ENCODE peak calls at places on chromosomes 3 and 15, in seven cellular contexts. J is mammary epithelial cell; M is prostate gland; V is IMR-90; Z is HepG2; P is stomach; N is CD8-positive, alpha-beta memory T cell. F is an unnamed sample.

GRCh38 chr3:11632966-11633365 is 10.7 kb downstream of the VGLL4 start:
- DNase-seq in J (no peak), M (no peak), V (no peak), Z (no peak), P (no peak), N (no peak), F (no peak)

GRCh38 chr15:62900071-62900812 is 142.3 kb upstream of the TPM1 start:
- DNase-seq in J (peak; percentile 88), M (no peak), V (no peak), Z (no peak), P (no peak), N (no peak), F (no peak)

GRCh38 chr15:75235051-75235673 is 23.0 kb upstream of the GOLGA6C start:
- DNase-seq in J (no peak), M (no peak), V (no peak), Z (no peak), P (no peak), N (no peak), F (no peak)

GRCh38 chr3:197103766-197104165 is 74.1 kb upstream of the MELTF start:
- DNase-seq in J (no peak), M (no peak), V (peak; percentile 51), Z (no peak), P (no peak), N (no peak), F (no peak)

GRCh38 chr15:96494530-96494929 is 164.0 kb downstream of the NR2F2 start:
- DNase-seq in J (no peak), M (no peak), V (no peak), Z (no peak), P (peak; percentile 51), N (no peak), F (no peak)

GRCh38 chr3:9916734-9917680 is at the start of gene IL17RC:
- DNase-seq in J (peak; percentile 98), M (peak; percentile 95), V (peak; percentile 84), Z (peak; percentile 83), P (peak; percentile 88), N (no peak), F (peak; percentile 90)

GRCh38 chr3:172099495-172099808 is 60.1 kb downstream of the FNDC3B start:
- DNase-seq in J (no peak), M (no peak), V (no peak), Z (no peak), P (no peak), N (no peak), F (no peak)

GRCh38 chr3:118936811-118937210 is 97.8 kb downstream of the IGSF11 start:
- DNase-seq in J (no peak), M (no peak), V (no peak), Z (no peak), P (no peak), N (no peak), F (peak; percentile 24)

GRCh38 chr3:105824129-105824528 is 44.7 kb downstream of the CBLB start:
- DNase-seq in J (no peak), M (no peak), V (no peak), Z (no peak), P (no peak), N (no peak), F (no peak)

GRCh38 chr3:72663429-72663828 is 184.8 kb downstream of the SHQ1 start:
- DNase-seq in J (peak; percentile 27), M (no peak), V (no peak), Z (peak; percentile 30), P (no peak), N (no peak), F (no peak)

GRCh38 chr3:44365952-44366351 is 27.4 kb downstream of the TCAIM start:
- DNase-seq in J (no peak), M (no peak), V (no peak), Z (no peak), P (no peak), N (no peak), F (no peak)

GRCh38 chr3:193350744-193351143 is 27.8 kb downstream of the ATP13A5 start:
- DNase-seq in J (no peak), M (no peak), V (no peak), Z (peak; percentile 24), P (no peak), N (no peak), F (no peak)

GRCh38 chr3:158777171-158777873 is 24.5 kb upstream of the MFSD1 start:
- DNase-seq in J (no peak), M (no peak), V (no peak), Z (no peak), P (no peak), N (no peak), F (no peak)

GRCh38 chr3:79018671-79019136 is 749.1 kb downstream of the ROBO1 start:
- DNase-seq in J (peak; percentile 72), M (peak; percentile 39), V (peak; percentile 64), Z (peak; percentile 16), P (peak; percentile 49), N (no peak), F (peak; percentile 38)

GRCh38 chr3:33537135-33537534 is 96.9 kb upstream of the UBP1 start:
- DNase-seq in J (no peak), M (no peak), V (no peak), Z (no peak), P (no peak), N (no peak), F (no peak)

GRCh38 chr3:9686703-9687102 is 16.9 kb upstream of the CPNE9 start:
- DNase-seq in J (no peak), M (no peak), V (no peak), Z (no peak), P (no peak), N (no peak), F (no peak)

GRCh38 chr3:14398801-14399114 is 3.6 kb upstream of the SLC6A6 start:
- DNase-seq in J (no peak), M (no peak), V (no peak), Z (no peak), P (no peak), N (no peak), F (no peak)

GRCh38 chr3:134620476-134621115 is 30.2 kb downstream of the KY start:
- DNase-seq in J (no peak), M (no peak), V (no peak), Z (no peak), P (peak; percentile 18), N (no peak), F (no peak)

GRCh38 chr3:128145279-128145678 is 8.0 kb upstream of the EEFSEC start:
- DNase-seq in J (no peak), M (no peak), V (no peak), Z (no peak), P (no peak), N (no peak), F (peak; percentile 12)

DNA sequence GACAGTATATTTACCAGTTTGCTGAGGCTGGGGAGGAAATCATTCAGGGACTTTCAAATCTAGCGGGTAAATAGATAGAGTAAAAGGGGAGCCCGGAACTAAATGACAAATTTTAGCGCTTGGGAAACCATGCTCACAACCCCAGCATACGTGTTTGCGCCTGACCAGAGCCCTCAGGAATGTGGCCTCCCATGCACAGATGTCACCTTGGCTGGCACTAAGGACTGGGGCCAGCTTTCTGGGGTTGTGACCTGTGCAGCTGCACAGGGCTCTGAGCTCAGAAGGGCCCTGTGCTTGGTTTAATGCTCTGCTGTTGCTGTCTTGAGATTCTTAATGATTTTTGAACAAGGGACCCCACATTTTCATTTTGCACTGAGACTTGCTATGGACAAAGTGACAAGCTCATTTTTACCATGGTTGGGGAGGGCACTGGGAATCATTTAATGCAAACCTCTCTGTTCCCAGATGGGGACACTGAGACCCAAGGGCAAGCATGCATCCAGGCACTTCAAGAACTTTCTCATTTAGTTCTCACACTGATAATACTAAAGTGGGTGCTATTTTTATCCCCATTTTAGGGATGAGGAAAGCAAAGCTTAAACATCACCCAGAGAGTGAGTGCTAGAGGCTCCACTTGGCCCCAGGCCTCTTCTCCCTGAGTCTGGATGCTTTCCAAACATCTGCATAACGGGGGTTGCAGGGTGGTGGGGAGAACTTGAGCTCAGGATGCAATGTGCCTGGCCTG is 44.1 kb upstream of the FAM107A start:
- DNase-seq in J (no peak), M (no peak), V (no peak), Z (no peak), P (no peak), N (no peak), F (no peak)
- H3K4me3 ChIP-seq in J (no peak overlapping the region), M (no peak overlapping the region), V (no peak overlapping the region), Z (no peak overlapping the region), P (no peak overlapping the region), N (no peak overlapping the region), F (no peak overlapping the region)

GRCh38 chr15:70142072-70142321 is 44.3 kb upstream of the TLE3 start:
- DNase-seq in J (peak; percentile 40), M (no peak), V (no peak), Z (no peak), P (no peak), N (no peak), F (no peak)

GRCh38 chr15:70140031-70140542 is 42.4 kb upstream of the TLE3 start:
- DNase-seq in J (no peak), M (no peak), V (no peak), Z (no peak), P (no peak), N (no peak), F (no peak)

GRCh38 chr15:70142322-70143191 is 44.8 kb upstream of the TLE3 start:
- DNase-seq in J (no peak), M (no peak), V (peak; percentile 85), Z (no peak), P (no peak), N (no peak), F (no peak)

GRCh38 chr15:70141376-70142071 is 43.8 kb upstream of the TLE3 start:
- DNase-seq in J (no peak), M (no peak), V (no peak), Z (no peak), P (no peak), N (no peak), F (no peak)

GRCh38 chr15:70140543-70141375 is 43.0 kb upstream of the TLE3 start:
- DNase-seq in J (peak; percentile 30), M (peak; percentile 44), V (peak; percentile 57), Z (peak; percentile 94), P (peak; percentile 39), N (peak; percentile 26), F (no peak)
- H3K27ac ChIP-seq in J (no peak overlapping the region), M (peak overlapping the region; percentile 25), V (no peak overlapping the region), Z (no peak overlapping the region), P (no peak overlapping the region), N (no peak overlapping the region), F (no peak overlapping the region)

GRCh38 chr15:27480141-27480530 is 509.2 kb downstream of the GABRG3 start:
- DNase-seq in J (no peak), M (no peak), V (no peak), Z (no peak), P (no peak), N (no peak), F (no peak)

GRCh38 chr15:27479232-27480140 is 508.5 kb downstream of the GABRG3 start:
- DNase-seq in J (no peak), M (peak; percentile 79), V (no peak), Z (no peak), P (no peak), N (no peak), F (no peak)

GRCh38 chr15:27481768-27482167 is 510.8 kb downstream of the GABRG3 start:
- DNase-seq in J (no peak), M (no peak), V (no peak), Z (no peak), P (no peak), N (no peak), F (no peak)

GRCh38 chr15:27482344-27482743 is 511.4 kb downstream of the GABRG3 start:
- DNase-seq in J (no peak), M (no peak), V (no peak), Z (no peak), P (no peak), N (no peak), F (no peak)

GRCh38 chr15:27480642-27481041 is 509.7 kb downstream of the GABRG3 start:
- DNase-seq in J (no peak), M (no peak), V (no peak), Z (no peak), P (no peak), N (no peak), F (no peak)
- H3K9me3 ChIP-seq in J (peaks cover 15% of the 10 kb centered on the region), M (no peaks in the 10 kb centered on the region), V (peaks cover 14% of the 10 kb centered on the region), Z (peaks cover 80% of the 10 kb centered on the region), P (no peaks in the 10 kb centered on the region), N (no peaks in the 10 kb centered on the region), F (no peaks in the 10 kb centered on the region)

GRCh38 chr3:56762718-56763117 is 39.0 kb downstream of the ARHGEF3 start:
- DNase-seq in J (no peak), M (no peak), V (no peak), Z (no peak), P (no peak), N (no peak), F (no peak)
- H3K4me3 ChIP-seq in J (no peak overlapping the region), M (no peak overlapping the region), V (no peak overlapping the region), Z (no peak overlapping the region), P (no peak overlapping the region), N (no peak overlapping the region), F (no peak overlapping the region)

F was measured in gastrocnemius medialis.